ENCODE peak calls at places on chromosome 20, in seven cellular contexts. One of them, this sample, is unnamed.

GRCh38 chr20:330233-331149 is 5.1 kb downstream of the SOX12 start:
- DNase-seq in pons: peak; percentile 78
- DNase-seq in stimulated activated naive CD8-positive, alpha-beta T cell treated with anti-CD3 and anti-CD28 coated beads, Interleukin-15, Interleukin-2, amounts not matched to agents 100 U/mL and 50 U/mL, for 24 hours: peak; percentile 69
- DNase-seq in NCI-H187 treated with DMSO at 0.1 percent for 48 hours: peak; percentile 53
- DNase-seq in OCI-M1: peak; percentile 93
- DNase-seq in activated gamma-delta T cell treated with anti-CD3 and anti-CD28 coated beads, Interleukin-2, amount 50 U/mL, for 16 hours: peak; percentile 47
- DNase-seq in NCI-H446 treated with DMSO at 0.1 percent for 48 hours: peak; percentile 45
- DNase-seq in this sample: peak; percentile 33

GRCh38 chr20:45467861-45468260 is 1.7 kb upstream of the WFDC2 start:
- DNase-seq in stimulated activated naive CD8-positive, alpha-beta T cell treated with anti-CD3 and anti-CD28 coated beads, Interleukin-15, Interleukin-2, amounts not matched to agents 100 U/mL and 50 U/mL, for 24 hours: no peak
- DNase-seq in OCI-M1: no peak
- DNase-seq in activated gamma-delta T cell treated with anti-CD3 and anti-CD28 coated beads, Interleukin-2, amount 50 U/mL, for 16 hours: no peak
- DNase-seq in NCI-H187 treated with DMSO at 0.1 percent for 48 hours: no peak
- DNase-seq in pons: peak; percentile 61
- DNase-seq in NCI-H446 treated with DMSO at 0.1 percent for 48 hours: no peak
- DNase-seq in this sample: no peak

GRCh38 chr20:50415516-50416268 is 94.5 kb upstream of the PTPN1 start:
- DNase-seq in pons: peak; percentile 90
- DNase-seq in NCI-H446 treated with DMSO at 0.1 percent for 48 hours: no peak
- DNase-seq in OCI-M1: no peak
- DNase-seq in stimulated activated naive CD8-positive, alpha-beta T cell treated with anti-CD3 and anti-CD28 coated beads, Interleukin-15, Interleukin-2, amounts not matched to agents 100 U/mL and 50 U/mL, for 24 hours: no peak
- DNase-seq in NCI-H187 treated with DMSO at 0.1 percent for 48 hours: no peak
- DNase-seq in activated gamma-delta T cell treated with anti-CD3 and anti-CD28 coated beads, Interleukin-2, amount 50 U/mL, for 16 hours: no peak
- DNase-seq in this sample: peak; percentile 100

GRCh38 chr20:34061695-34062094 is 50.3 kb downstream of the EIF2S2 start:
- DNase-seq in NCI-H446 treated with DMSO at 0.1 percent for 48 hours: no peak
- DNase-seq in OCI-M1: no peak
- DNase-seq in NCI-H187 treated with DMSO at 0.1 percent for 48 hours: no peak
- DNase-seq in pons: no peak
- DNase-seq in activated gamma-delta T cell treated with anti-CD3 and anti-CD28 coated beads, Interleukin-2, amount 50 U/mL, for 16 hours: no peak
- DNase-seq in stimulated activated naive CD8-positive, alpha-beta T cell treated with anti-CD3 and anti-CD28 coated beads, Interleukin-15, Interleukin-2, amounts not matched to agents 100 U/mL and 50 U/mL, for 24 hours: no peak
- DNase-seq in this sample: no peak

GRCh38 chr20:11867286-11867921 is 50.3 kb upstream of the BTBD3 start:
- DNase-seq in stimulated activated naive CD8-positive, alpha-beta T cell treated with anti-CD3 and anti-CD28 coated beads, Interleukin-15, Interleukin-2, amounts not matched to agents 100 U/mL and 50 U/mL, for 24 hours: no peak
- DNase-seq in NCI-H187 treated with DMSO at 0.1 percent for 48 hours: no peak
- DNase-seq in NCI-H446 treated with DMSO at 0.1 percent for 48 hours: no peak
- DNase-seq in OCI-M1: no peak
- DNase-seq in pons: no peak
- DNase-seq in activated gamma-delta T cell treated with anti-CD3 and anti-CD28 coated beads, Interleukin-2, amount 50 U/mL, for 16 hours: no peak
- DNase-seq in this sample: no peak

GRCh38 chr20:63095718-63096654 is 89.2 kb upstream of the BHLHE23 start:
- DNase-seq in pons: no peak
- DNase-seq in activated gamma-delta T cell treated with anti-CD3 and anti-CD28 coated beads, Interleukin-2, amount 50 U/mL, for 16 hours: no peak
- DNase-seq in NCI-H446 treated with DMSO at 0.1 percent for 48 hours: no peak
- DNase-seq in NCI-H187 treated with DMSO at 0.1 percent for 48 hours: no peak
- DNase-seq in OCI-M1: no peak
- DNase-seq in stimulated activated naive CD8-positive, alpha-beta T cell treated with anti-CD3 and anti-CD28 coated beads, Interleukin-15, Interleukin-2, amounts not matched to agents 100 U/mL and 50 U/mL, for 24 hours: no peak
- DNase-seq in this sample: no peak

GRCh38 chr20:62068997-62069396 is 3.3 kb upstream of the TAF4 start:
- DNase-seq in stimulated activated naive CD8-positive, alpha-beta T cell treated with anti-CD3 and anti-CD28 coated beads, Interleukin-15, Interleukin-2, amounts not matched to agents 100 U/mL and 50 U/mL, for 24 hours: no peak
- DNase-seq in pons: no peak
- DNase-seq in NCI-H187 treated with DMSO at 0.1 percent for 48 hours: no peak
- DNase-seq in activated gamma-delta T cell treated with anti-CD3 and anti-CD28 coated beads, Interleukin-2, amount 50 U/mL, for 16 hours: no peak
- DNase-seq in NCI-H446 treated with DMSO at 0.1 percent for 48 hours: no peak
- DNase-seq in OCI-M1: no peak
- DNase-seq in this sample: no peak

GRCh38 chr20:5933802-5934436 is 16.4 kb downstream of the TRMT6 start:
- DNase-seq in NCI-H446 treated with DMSO at 0.1 percent for 48 hours: no peak
- DNase-seq in pons: no peak
- DNase-seq in OCI-M1: peak; percentile 68
- DNase-seq in activated gamma-delta T cell treated with anti-CD3 and anti-CD28 coated beads, Interleukin-2, amount 50 U/mL, for 16 hours: no peak
- DNase-seq in stimulated activated naive CD8-positive, alpha-beta T cell treated with anti-CD3 and anti-CD28 coated beads, Interleukin-15, Interleukin-2, amounts not matched to agents 100 U/mL and 50 U/mL, for 24 hours: no peak
- DNase-seq in NCI-H187 treated with DMSO at 0.1 percent for 48 hours: no peak
- DNase-seq in this sample: no peak

GRCh38 chr20:63658749-63659187 is 656 bp downstream of the RTEL1 start:
- DNase-seq in pons: no peak
- DNase-seq in NCI-H187 treated with DMSO at 0.1 percent for 48 hours: no peak
- DNase-seq in NCI-H446 treated with DMSO at 0.1 percent for 48 hours: no peak
- DNase-seq in activated gamma-delta T cell treated with anti-CD3 and anti-CD28 coated beads, Interleukin-2, amount 50 U/mL, for 16 hours: no peak
- DNase-seq in stimulated activated naive CD8-positive, alpha-beta T cell treated with anti-CD3 and anti-CD28 coated beads, Interleukin-15, Interleukin-2, amounts not matched to agents 100 U/mL and 50 U/mL, for 24 hours: no peak
- DNase-seq in OCI-M1: no peak
- DNase-seq in this sample: peak; percentile 56

GRCh38 chr20:48962976-48963730 is 41.6 kb downstream of the ARFGEF2 start:
- DNase-seq in activated gamma-delta T cell treated with anti-CD3 and anti-CD28 coated beads, Interleukin-2, amount 50 U/mL, for 16 hours: no peak
- DNase-seq in NCI-H187 treated with DMSO at 0.1 percent for 48 hours: no peak
- DNase-seq in NCI-H446 treated with DMSO at 0.1 percent for 48 hours: no peak
- DNase-seq in OCI-M1: no peak
- DNase-seq in pons: peak; percentile 41
- DNase-seq in stimulated activated naive CD8-positive, alpha-beta T cell treated with anti-CD3 and anti-CD28 coated beads, Interleukin-15, Interleukin-2, amounts not matched to agents 100 U/mL and 50 U/mL, for 24 hours: no peak
- DNase-seq in this sample: no peak

GRCh38 chr20:10492065-10492464 is 57.0 kb downstream of the SLX4IP start:
- DNase-seq in NCI-H446 treated with DMSO at 0.1 percent for 48 hours: no peak
- DNase-seq in OCI-M1: peak; percentile 73
- DNase-seq in NCI-H187 treated with DMSO at 0.1 percent for 48 hours: no peak
- DNase-seq in stimulated activated naive CD8-positive, alpha-beta T cell treated with anti-CD3 and anti-CD28 coated beads, Interleukin-15, Interleukin-2, amounts not matched to agents 100 U/mL and 50 U/mL, for 24 hours: no peak
- DNase-seq in activated gamma-delta T cell treated with anti-CD3 and anti-CD28 coated beads, Interleukin-2, amount 50 U/mL, for 16 hours: no peak
- DNase-seq in pons: no peak
- DNase-seq in this sample: no peak

GRCh38 chr20:14142171-14142570 is 146.9 kb downstream of the MACROD2 start:
- DNase-seq in OCI-M1: peak; percentile 7
- DNase-seq in pons: peak; percentile 75
- DNase-seq in stimulated activated naive CD8-positive, alpha-beta T cell treated with anti-CD3 and anti-CD28 coated beads, Interleukin-15, Interleukin-2, amounts not matched to agents 100 U/mL and 50 U/mL, for 24 hours: peak; percentile 3
- DNase-seq in activated gamma-delta T cell treated with anti-CD3 and anti-CD28 coated beads, Interleukin-2, amount 50 U/mL, for 16 hours: no peak
- DNase-seq in NCI-H446 treated with DMSO at 0.1 percent for 48 hours: peak; percentile 34
- DNase-seq in NCI-H187 treated with DMSO at 0.1 percent for 48 hours: peak; percentile 3
- DNase-seq in this sample: no peak

GRCh38 chr20:41221614-41222218 is 84.4 kb downstream of the PLCG1 start:
- DNase-seq in NCI-H187 treated with DMSO at 0.1 percent for 48 hours: no peak
- DNase-seq in NCI-H446 treated with DMSO at 0.1 percent for 48 hours: no peak
- DNase-seq in stimulated activated naive CD8-positive, alpha-beta T cell treated with anti-CD3 and anti-CD28 coated beads, Interleukin-15, Interleukin-2, amounts not matched to agents 100 U/mL and 50 U/mL, for 24 hours: no peak
- DNase-seq in OCI-M1: no peak
- DNase-seq in activated gamma-delta T cell treated with anti-CD3 and anti-CD28 coated beads, Interleukin-2, amount 50 U/mL, for 16 hours: no peak
- DNase-seq in pons: no peak
- DNase-seq in this sample: no peak

GRCh38 chr20:62055106-62055861 is 10.4 kb downstream of the TAF4 start:
- DNase-seq in stimulated activated naive CD8-positive, alpha-beta T cell treated with anti-CD3 and anti-CD28 coated beads, Interleukin-15, Interleukin-2, amounts not matched to agents 100 U/mL and 50 U/mL, for 24 hours: no peak
- DNase-seq in OCI-M1: no peak
- DNase-seq in NCI-H187 treated with DMSO at 0.1 percent for 48 hours: no peak
- DNase-seq in pons: no peak
- DNase-seq in NCI-H446 treated with DMSO at 0.1 percent for 48 hours: no peak
- DNase-seq in activated gamma-delta T cell treated with anti-CD3 and anti-CD28 coated beads, Interleukin-2, amount 50 U/mL, for 16 hours: no peak
- DNase-seq in this sample: no peak

GRCh38 chr20:5482791-5483190 is 166.0 kb upstream of the PROKR2 start:
- DNase-seq in NCI-H187 treated with DMSO at 0.1 percent for 48 hours: no peak
- DNase-seq in activated gamma-delta T cell treated with anti-CD3 and anti-CD28 coated beads, Interleukin-2, amount 50 U/mL, for 16 hours: no peak
- DNase-seq in pons: no peak
- DNase-seq in OCI-M1: no peak
- DNase-seq in stimulated activated naive CD8-positive, alpha-beta T cell treated with anti-CD3 and anti-CD28 coated beads, Interleukin-15, Interleukin-2, amounts not matched to agents 100 U/mL and 50 U/mL, for 24 hours: no peak
- DNase-seq in NCI-H446 treated with DMSO at 0.1 percent for 48 hours: no peak
- DNase-seq in this sample: no peak

GRCh38 chr20:61682998-61683681 is 382.5 kb downstream of the TAF4 start:
- DNase-seq in stimulated activated naive CD8-positive, alpha-beta T cell treated with anti-CD3 and anti-CD28 coated beads, Interleukin-15, Interleukin-2, amounts not matched to agents 100 U/mL and 50 U/mL, for 24 hours: no peak
- DNase-seq in NCI-H187 treated with DMSO at 0.1 percent for 48 hours: no peak
- DNase-seq in OCI-M1: no peak
- DNase-seq in activated gamma-delta T cell treated with anti-CD3 and anti-CD28 coated beads, Interleukin-2, amount 50 U/mL, for 16 hours: no peak
- DNase-seq in pons: no peak
- DNase-seq in NCI-H446 treated with DMSO at 0.1 percent for 48 hours: no peak
- DNase-seq in this sample: no peak

GRCh38 chr20:46673394-46674252 is 15.6 kb downstream of the TP53RK start:
- DNase-seq in NCI-H187 treated with DMSO at 0.1 percent for 48 hours: no peak
- DNase-seq in OCI-M1: no peak
- DNase-seq in stimulated activated naive CD8-positive, alpha-beta T cell treated with anti-CD3 and anti-CD28 coated beads, Interleukin-15, Interleukin-2, amounts not matched to agents 100 U/mL and 50 U/mL, for 24 hours: no peak
- DNase-seq in activated gamma-delta T cell treated with anti-CD3 and anti-CD28 coated beads, Interleukin-2, amount 50 U/mL, for 16 hours: no peak
- DNase-seq in NCI-H446 treated with DMSO at 0.1 percent for 48 hours: no peak
- DNase-seq in pons: no peak
- DNase-seq in this sample: no peak

GRCh38 chr20:35702051-35702823 is 3.0 kb downstream of the ROMO1 start:
- DNase-seq in stimulated activated naive CD8-positive, alpha-beta T cell treated with anti-CD3 and anti-CD28 coated beads, Interleukin-15, Interleukin-2, amounts not matched to agents 100 U/mL and 50 U/mL, for 24 hours: no peak
- DNase-seq in pons: no peak
- DNase-seq in activated gamma-delta T cell treated with anti-CD3 and anti-CD28 coated beads, Interleukin-2, amount 50 U/mL, for 16 hours: no peak
- DNase-seq in OCI-M1: peak; percentile 42
- DNase-seq in NCI-H446 treated with DMSO at 0.1 percent for 48 hours: no peak
- DNase-seq in NCI-H187 treated with DMSO at 0.1 percent for 48 hours: no peak
- DNase-seq in this sample: no peak

GRCh38 chr20:9202440-9203080 is 133.7 kb downstream of the PLCB4 start:
- DNase-seq in stimulated activated naive CD8-positive, alpha-beta T cell treated with anti-CD3 and anti-CD28 coated beads, Interleukin-15, Interleukin-2, amounts not matched to agents 100 U/mL and 50 U/mL, for 24 hours: no peak
- DNase-seq in pons: no peak
- DNase-seq in NCI-H446 treated with DMSO at 0.1 percent for 48 hours: no peak
- DNase-seq in NCI-H187 treated with DMSO at 0.1 percent for 48 hours: no peak
- DNase-seq in activated gamma-delta T cell treated with anti-CD3 and anti-CD28 coated beads, Interleukin-2, amount 50 U/mL, for 16 hours: no peak
- DNase-seq in OCI-M1: no peak
- DNase-seq in this sample: no peak

GRCh38 chr20:56200456-56200855 is 48.1 kb upstream of the MC3R start:
- DNase-seq in NCI-H446 treated with DMSO at 0.1 percent for 48 hours: no peak
- DNase-seq in activated gamma-delta T cell treated with anti-CD3 and anti-CD28 coated beads, Interleukin-2, amount 50 U/mL, for 16 hours: no peak
- DNase-seq in stimulated activated naive CD8-positive, alpha-beta T cell treated with anti-CD3 and anti-CD28 coated beads, Interleukin-15, Interleukin-2, amounts not matched to agents 100 U/mL and 50 U/mL, for 24 hours: no peak
- DNase-seq in NCI-H187 treated with DMSO at 0.1 percent for 48 hours: no peak
- DNase-seq in pons: no peak
- DNase-seq in OCI-M1: peak; percentile 37
- DNase-seq in this sample: no peak

GRCh38 chr20:62740286-62741141 is 31.9 kb downstream of the NTSR1 start:
- DNase-seq in pons: no peak
- DNase-seq in NCI-H187 treated with DMSO at 0.1 percent for 48 hours: no peak
- DNase-seq in activated gamma-delta T cell treated with anti-CD3 and anti-CD28 coated beads, Interleukin-2, amount 50 U/mL, for 16 hours: peak; percentile 64
- DNase-seq in stimulated activated naive CD8-positive, alpha-beta T cell treated with anti-CD3 and anti-CD28 coated beads, Interleukin-15, Interleukin-2, amounts not matched to agents 100 U/mL and 50 U/mL, for 24 hours: peak; percentile 71
- DNase-seq in NCI-H446 treated with DMSO at 0.1 percent for 48 hours: no peak
- DNase-seq in OCI-M1: peak; percentile 9
- DNase-seq in this sample: peak; percentile 30

GRCh38 chr20:23143098-23143497 is 57.0 kb upstream of the CD93 start:
- DNase-seq in NCI-H187 treated with DMSO at 0.1 percent for 48 hours: no peak
- DNase-seq in OCI-M1: peak; percentile 80
- DNase-seq in NCI-H446 treated with DMSO at 0.1 percent for 48 hours: no peak
- DNase-seq in pons: peak; percentile 48
- DNase-seq in stimulated activated naive CD8-positive, alpha-beta T cell treated with anti-CD3 and anti-CD28 coated beads, Interleukin-15, Interleukin-2, amounts not matched to agents 100 U/mL and 50 U/mL, for 24 hours: peak; percentile 22
- DNase-seq in activated gamma-delta T cell treated with anti-CD3 and anti-CD28 coated beads, Interleukin-2, amount 50 U/mL, for 16 hours: no peak
- DNase-seq in this sample: peak; percentile 64

GRCh38 chr20:48574383-48574782 is 253.4 kb downstream of the PREX1 start:
- DNase-seq in activated gamma-delta T cell treated with anti-CD3 and anti-CD28 coated beads, Interleukin-2, amount 50 U/mL, for 16 hours: no peak
- DNase-seq in OCI-M1: no peak
- DNase-seq in stimulated activated naive CD8-positive, alpha-beta T cell treated with anti-CD3 and anti-CD28 coated beads, Interleukin-15, Interleukin-2, amounts not matched to agents 100 U/mL and 50 U/mL, for 24 hours: no peak
- DNase-seq in NCI-H446 treated with DMSO at 0.1 percent for 48 hours: peak; percentile 54
- DNase-seq in pons: no peak
- DNase-seq in NCI-H187 treated with DMSO at 0.1 percent for 48 hours: no peak
- DNase-seq in this sample: no peak

GRCh38 chr20:47318027-47318595 is 38.4 kb downstream of the ZMYND8 start:
- DNase-seq in NCI-H187 treated with DMSO at 0.1 percent for 48 hours: no peak
- DNase-seq in stimulated activated naive CD8-positive, alpha-beta T cell treated with anti-CD3 and anti-CD28 coated beads, Interleukin-15, Interleukin-2, amounts not matched to agents 100 U/mL and 50 U/mL, for 24 hours: no peak
- DNase-seq in pons: no peak
- DNase-seq in activated gamma-delta T cell treated with anti-CD3 and anti-CD28 coated beads, Interleukin-2, amount 50 U/mL, for 16 hours: no peak
- DNase-seq in OCI-M1: no peak
- DNase-seq in NCI-H446 treated with DMSO at 0.1 percent for 48 hours: no peak
- DNase-seq in this sample: no peak

GRCh38 chr20:44643596-44644383 is 7.7 kb downstream of the ADA start:
- DNase-seq in pons: no peak
- DNase-seq in stimulated activated naive CD8-positive, alpha-beta T cell treated with anti-CD3 and anti-CD28 coated beads, Interleukin-15, Interleukin-2, amounts not matched to agents 100 U/mL and 50 U/mL, for 24 hours: peak; percentile 44
- DNase-seq in activated gamma-delta T cell treated with anti-CD3 and anti-CD28 coated beads, Interleukin-2, amount 50 U/mL, for 16 hours: no peak
- DNase-seq in NCI-H187 treated with DMSO at 0.1 percent for 48 hours: no peak
- DNase-seq in NCI-H446 treated with DMSO at 0.1 percent for 48 hours: no peak
- DNase-seq in OCI-M1: peak; percentile 6
- DNase-seq in this sample: peak; percentile 78

GRCh38 chr20:2300420-2300819 is 4.6 kb downstream of the TGM3 start:
- DNase-seq in activated gamma-delta T cell treated with anti-CD3 and anti-CD28 coated beads, Interleukin-2, amount 50 U/mL, for 16 hours: no peak
- DNase-seq in NCI-H187 treated with DMSO at 0.1 percent for 48 hours: no peak
- DNase-seq in NCI-H446 treated with DMSO at 0.1 percent for 48 hours: no peak
- DNase-seq in stimulated activated naive CD8-positive, alpha-beta T cell treated with anti-CD3 and anti-CD28 coated beads, Interleukin-15, Interleukin-2, amounts not matched to agents 100 U/mL and 50 U/mL, for 24 hours: no peak
- DNase-seq in pons: no peak
- DNase-seq in OCI-M1: peak; percentile 67
- DNase-seq in this sample: no peak

GRCh38 chr20:20549267-20549612 is 163.2 kb downstream of the RALGAPA2 start:
- DNase-seq in OCI-M1: peak; percentile 22
- DNase-seq in pons: no peak
- DNase-seq in stimulated activated naive CD8-positive, alpha-beta T cell treated with anti-CD3 and anti-CD28 coated beads, Interleukin-15, Interleukin-2, amounts not matched to agents 100 U/mL and 50 U/mL, for 24 hours: no peak
- DNase-seq in NCI-H187 treated with DMSO at 0.1 percent for 48 hours: no peak
- DNase-seq in NCI-H446 treated with DMSO at 0.1 percent for 48 hours: peak; percentile 97
- DNase-seq in activated gamma-delta T cell treated with anti-CD3 and anti-CD28 coated beads, Interleukin-2, amount 50 U/mL, for 16 hours: no peak
- DNase-seq in this sample: no peak

GRCh38 chr20:17987988-17988387 is 19.2 kb downstream of the MGME1 start:
- DNase-seq in stimulated activated naive CD8-positive, alpha-beta T cell treated with anti-CD3 and anti-CD28 coated beads, Interleukin-15, Interleukin-2, amounts not matched to agents 100 U/mL and 50 U/mL, for 24 hours: no peak
- DNase-seq in activated gamma-delta T cell treated with anti-CD3 and anti-CD28 coated beads, Interleukin-2, amount 50 U/mL, for 16 hours: no peak
- DNase-seq in NCI-H187 treated with DMSO at 0.1 percent for 48 hours: no peak
- DNase-seq in OCI-M1: no peak
- DNase-seq in pons: no peak
- DNase-seq in NCI-H446 treated with DMSO at 0.1 percent for 48 hours: no peak
- DNase-seq in this sample: no peak